ENCODE peak calls at places on chromosomes 13 and 19, in five cellular contexts. One of them, this sample, is unnamed.
A peak's percentile ranks its signal among the peaks of the same experiment; 100 is the strongest.

GRCh38 chr19:47813304-47813994 is 8.3 kb upstream of the CRX start:
- DNase-seq in mucosa of descending colon: peak; percentile 73
- DNase-seq in Caco-2: peak; percentile 92
- DNase-seq in BE2C: peak; percentile 88
- DNase-seq in tibial nerve: peak; percentile 69
- DNase-seq in this sample: peak; percentile 95

GRCh38 chr19:12665281-12665573 is 1.3 kb downstream of the MAN2B1 start:
- DNase-seq in Caco-2: no peak
- DNase-seq in tibial nerve: no peak
- DNase-seq in mucosa of descending colon: peak; percentile 81
- DNase-seq in BE2C: no peak
- DNase-seq in this sample: no peak

GRCh38 chr19:49447485-49448431 is 3.9 kb downstream of the PIH1D1 start:
- DNase-seq in BE2C: peak; percentile 79
- DNase-seq in Caco-2: no peak
- DNase-seq in tibial nerve: no peak
- DNase-seq in mucosa of descending colon: no peak
- DNase-seq in this sample: peak; percentile 93

GRCh38 chr13:96796234-96796633 is 198.0 kb downstream of the OXGR1 start:
- DNase-seq in mucosa of descending colon: no peak
- DNase-seq in BE2C: no peak
- DNase-seq in tibial nerve: no peak
- DNase-seq in Caco-2: no peak
- DNase-seq in this sample: no peak

GRCh38 chr19:20661150-20661819 is at the start of gene ZNF626:
- DNase-seq in BE2C: peak; percentile 97
- DNase-seq in mucosa of descending colon: peak; percentile 85
- DNase-seq in tibial nerve: peak; percentile 100
- DNase-seq in Caco-2: no peak
- DNase-seq in this sample: peak; percentile 91

GRCh38 chr13:47039106-47039505 is 142.3 kb upstream of the HTR2A start:
- DNase-seq in Caco-2: no peak
- DNase-seq in tibial nerve: no peak
- DNase-seq in mucosa of descending colon: no peak
- DNase-seq in BE2C: no peak
- DNase-seq in this sample: no peak

GRCh38 chr19:31974290-31974689 is 371.1 kb upstream of the ZNF507 start:
- DNase-seq in mucosa of descending colon: no peak
- DNase-seq in Caco-2: no peak
- DNase-seq in BE2C: no peak
- DNase-seq in tibial nerve: no peak
- DNase-seq in this sample: no peak

GRCh38 chr13:95784161-95784880 is 107.4 kb downstream of the DNAJC3 start:
- DNase-seq in tibial nerve: no peak
- DNase-seq in Caco-2: no peak
- DNase-seq in mucosa of descending colon: no peak
- DNase-seq in BE2C: no peak
- DNase-seq in this sample: no peak

GRCh38 chr13:21611385-21611784 is 7.4 kb upstream of the MICU2 start:
- DNase-seq in tibial nerve: no peak
- DNase-seq in BE2C: no peak
- DNase-seq in mucosa of descending colon: no peak
- DNase-seq in Caco-2: no peak
- DNase-seq in this sample: no peak

GRCh38 chr13:51674276-51674675 is 90.0 kb downstream of the WDFY2 start:
- DNase-seq in Caco-2: peak; percentile 65
- DNase-seq in BE2C: no peak
- DNase-seq in tibial nerve: no peak
- DNase-seq in mucosa of descending colon: no peak
- DNase-seq in this sample: no peak

GRCh38 chr19:51366999-51367564 is 894 bp upstream of the ETFB start:
- DNase-seq in BE2C: peak; percentile 39
- DNase-seq in tibial nerve: no peak
- DNase-seq in Caco-2: no peak
- DNase-seq in mucosa of descending colon: peak; percentile 80
- DNase-seq in this sample: no peak

GRCh38 chr13:46211116-46211515 is 612 bp upstream of the LRRC63 start:
- DNase-seq in BE2C: no peak
- DNase-seq in tibial nerve: no peak
- DNase-seq in Caco-2: peak; percentile 17
- DNase-seq in mucosa of descending colon: no peak
- DNase-seq in this sample: peak; percentile 15

GRCh38 chr13:47897411-47898050 is 103.5 kb downstream of the SUCLA2 start:
- DNase-seq in Caco-2: peak; percentile 62
- DNase-seq in mucosa of descending colon: no peak
- DNase-seq in tibial nerve: no peak
- DNase-seq in BE2C: no peak
- DNase-seq in this sample: no peak

GRCh38 chr13:109918179-109918651 is 131.8 kb upstream of the IRS2 start:
- DNase-seq in BE2C: no peak
- DNase-seq in tibial nerve: no peak
- DNase-seq in mucosa of descending colon: no peak
- DNase-seq in Caco-2: no peak
- DNase-seq in this sample: peak; percentile 8

GRCh38 chr13:113793718-113794085 is 34.7 kb downstream of the TMEM255B start:
- DNase-seq in mucosa of descending colon: no peak
- DNase-seq in tibial nerve: no peak
- DNase-seq in Caco-2: no peak
- DNase-seq in BE2C: no peak
- DNase-seq in this sample: peak; percentile 60

GRCh38 chr13:113843063-113843654 is 20.7 kb downstream of the GAS6 start:
- DNase-seq in tibial nerve: no peak
- DNase-seq in mucosa of descending colon: peak; percentile 49
- DNase-seq in BE2C: no peak
- DNase-seq in Caco-2: no peak
- DNase-seq in this sample: no peak

GRCh38 chr19:12933287-12934072 is at the start of gene FARSA:
- DNase-seq in Caco-2: peak; percentile 87
- DNase-seq in tibial nerve: peak; percentile 89
- DNase-seq in BE2C: peak; percentile 95
- DNase-seq in mucosa of descending colon: peak; percentile 95
- DNase-seq in this sample: peak; percentile 96

GRCh38 chr19:21210037-21210621 is 68.3 kb downstream of the ZNF431 start:
- DNase-seq in mucosa of descending colon: no peak
- DNase-seq in Caco-2: peak; percentile 59
- DNase-seq in tibial nerve: no peak
- DNase-seq in BE2C: no peak
- DNase-seq in this sample: no peak

GRCh38 chr19:46265217-46265828 is 31.5 kb upstream of the HIF3A start:
- DNase-seq in tibial nerve: peak; percentile 51
- DNase-seq in mucosa of descending colon: no peak
- DNase-seq in Caco-2: peak; percentile 89
- DNase-seq in BE2C: peak; percentile 72
- DNase-seq in this sample: peak; percentile 79

GRCh38 chr19:27858981-27859581 is 1353.9 kb downstream of the UQCRFS1 start:
- DNase-seq in tibial nerve: no peak
- DNase-seq in mucosa of descending colon: no peak
- DNase-seq in BE2C: no peak
- DNase-seq in Caco-2: no peak
- DNase-seq in this sample: no peak

GRCh38 chr19:33689138-33689746 is 67.5 kb downstream of the CHST8 start:
- DNase-seq in Caco-2: no peak
- DNase-seq in tibial nerve: no peak
- DNase-seq in mucosa of descending colon: no peak
- DNase-seq in BE2C: no peak
- DNase-seq in this sample: peak; percentile 32

GRCh38 chr13:27186295-27186694 is 14.7 kb upstream of the USP12 start:
- DNase-seq in mucosa of descending colon: no peak
- DNase-seq in BE2C: no peak
- DNase-seq in Caco-2: no peak
- DNase-seq in tibial nerve: no peak
- DNase-seq in this sample: no peak

GRCh38 chr13:53343345-53343744 is 314.7 kb downstream of the OLFM4 start:
- DNase-seq in tibial nerve: no peak
- DNase-seq in Caco-2: no peak
- DNase-seq in mucosa of descending colon: no peak
- DNase-seq in BE2C: no peak
- DNase-seq in this sample: peak; percentile 52

GRCh38 chr13:79782541-79783216 is 301.7 kb downstream of the NDFIP2 start:
- DNase-seq in tibial nerve: no peak
- DNase-seq in BE2C: no peak
- DNase-seq in Caco-2: peak; percentile 76
- DNase-seq in mucosa of descending colon: peak; percentile 56
- DNase-seq in this sample: peak; percentile 61

GRCh38 chr13:111484129-111484925 is 163.9 kb downstream of the TEX29 start:
- DNase-seq in BE2C: no peak
- DNase-seq in tibial nerve: no peak
- DNase-seq in Caco-2: no peak
- DNase-seq in mucosa of descending colon: no peak
- DNase-seq in this sample: no peak

GRCh38 chr19:4288091-4288777 is 9.2 kb downstream of the SHD start:
- DNase-seq in BE2C: no peak
- DNase-seq in Caco-2: no peak
- DNase-seq in mucosa of descending colon: no peak
- DNase-seq in tibial nerve: no peak
- DNase-seq in this sample: peak; percentile 61

GRCh38 chr19:45814851-45815481 is at the start of gene RSPH6A:
- DNase-seq in tibial nerve: no peak
- DNase-seq in BE2C: peak; percentile 16
- DNase-seq in Caco-2: no peak
- DNase-seq in mucosa of descending colon: no peak
- DNase-seq in this sample: peak; percentile 85

GRCh38 chr19:31096047-31096446 is 253.2 kb downstream of the TSHZ3 start:
- DNase-seq in tibial nerve: no peak
- DNase-seq in Caco-2: no peak
- DNase-seq in BE2C: no peak
- DNase-seq in mucosa of descending colon: no peak
- DNase-seq in this sample: peak; percentile 47

DNA sequence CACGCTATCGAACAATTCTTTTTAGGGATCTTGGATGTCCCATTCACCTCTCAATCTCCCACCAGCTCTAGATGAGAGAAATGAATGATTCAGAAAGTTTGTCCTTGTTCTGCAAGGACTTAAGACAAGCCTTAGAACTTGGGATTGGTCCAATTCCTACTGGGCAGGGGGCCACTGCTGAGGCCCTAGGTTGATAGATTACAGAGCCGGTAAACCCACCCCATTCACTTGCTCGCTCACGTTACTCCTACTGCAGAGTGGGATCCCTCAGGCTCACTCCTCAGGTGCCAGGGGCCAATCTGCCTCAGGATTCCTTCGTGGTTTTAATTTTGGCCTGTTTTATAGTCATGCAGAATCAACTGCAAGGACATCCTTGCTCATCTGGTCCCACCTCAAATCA is 59.0 kb downstream of the SERP2 start:
- DNase-seq in mucosa of descending colon: no peak
- DNase-seq in Caco-2: no peak
- DNase-seq in BE2C: no peak
- DNase-seq in tibial nerve: no peak
- DNase-seq in this sample: no peak
- H3K4me3 ChIP-seq in mucosa of descending colon: no peak overlapping the region
- H3K4me3 ChIP-seq in Caco-2: no peak overlapping the region
- H3K4me3 ChIP-seq in BE2C: no peak overlapping the region
- H3K4me3 ChIP-seq in tibial nerve: peak overlapping the region; percentile 65
- H3K4me3 ChIP-seq in this sample: no peak overlapping the region

GRCh38 chr19:2556221-2557092 is 80.5 kb downstream of the GADD45B start:
- DNase-seq in mucosa of descending colon: peak; percentile 45
- DNase-seq in BE2C: no peak
- DNase-seq in tibial nerve: no peak
- DNase-seq in Caco-2: no peak
- DNase-seq in this sample: peak; percentile 50
- H3K36me3 ChIP-seq in mucosa of descending colon: no peaks in the 10 kb centered on the region
- H3K36me3 ChIP-seq in BE2C: no peaks in the 10 kb centered on the region
- H3K36me3 ChIP-seq in tibial nerve: no peaks in the 10 kb centered on the region
- H3K36me3 ChIP-seq in Caco-2: no peaks in the 10 kb centered on the region
- H3K36me3 ChIP-seq in this sample: no peaks in the 10 kb centered on the region

GRCh38 chr19:1908364-1908678 is 3.1 kb downstream of the ADAT3 start:
- DNase-seq in BE2C: no peak
- DNase-seq in tibial nerve: no peak
- DNase-seq in mucosa of descending colon: no peak
- DNase-seq in Caco-2: no peak
- DNase-seq in this sample: no peak

GRCh38 chr19:1906985-1907562 is 1.9 kb downstream of the ADAT3 start:
- DNase-seq in BE2C: no peak
- DNase-seq in Caco-2: no peak
- DNase-seq in tibial nerve: no peak
- DNase-seq in mucosa of descending colon: no peak
- DNase-seq in this sample: no peak

GRCh38 chr19:1905863-1906375 is 720 bp downstream of the ADAT3 start:
- DNase-seq in tibial nerve: no peak
- DNase-seq in BE2C: no peak
- DNase-seq in mucosa of descending colon: no peak
- DNase-seq in Caco-2: no peak
- DNase-seq in this sample: no peak

GRCh38 chr19:1910169-1910568 is 5.0 kb downstream of the ADAT3 start:
- DNase-seq in Caco-2: no peak
- DNase-seq in BE2C: peak; percentile 87
- DNase-seq in mucosa of descending colon: no peak
- DNase-seq in tibial nerve: no peak
- DNase-seq in this sample: no peak

GRCh38 chr19:1907563-1908363 is 2.6 kb downstream of the ADAT3 start:
- DNase-seq in tibial nerve: no peak
- DNase-seq in mucosa of descending colon: peak; percentile 88
- DNase-seq in Caco-2: peak; percentile 56
- DNase-seq in BE2C: no peak
- DNase-seq in this sample: no peak
- H3K4me3 ChIP-seq in tibial nerve: no peak overlapping the region
- H3K4me3 ChIP-seq in mucosa of descending colon: no peak overlapping the region
- H3K4me3 ChIP-seq in Caco-2: no peak overlapping the region
- H3K4me3 ChIP-seq in BE2C: no peak overlapping the region
- H3K4me3 ChIP-seq in this sample: no peak overlapping the region

GRCh38 chr13:99385161-99385560 is 78.0 kb upstream of the GPR183 start:
- DNase-seq in tibial nerve: no peak
- DNase-seq in BE2C: no peak
- DNase-seq in Caco-2: no peak
- DNase-seq in mucosa of descending colon: no peak
- DNase-seq in this sample: no peak

GRCh38 chr13:99382428-99383133 is 75.4 kb upstream of the GPR183 start:
- DNase-seq in Caco-2: no peak
- DNase-seq in BE2C: no peak
- DNase-seq in tibial nerve: no peak
- DNase-seq in mucosa of descending colon: peak; percentile 71
- DNase-seq in this sample: no peak

GRCh38 chr13:99383946-99384345 is 76.7 kb upstream of the GPR183 start:
- DNase-seq in tibial nerve: no peak
- DNase-seq in BE2C: no peak
- DNase-seq in mucosa of descending colon: no peak
- DNase-seq in Caco-2: no peak
- DNase-seq in this sample: no peak

GRCh38 chr13:99384468-99384867 is 77.3 kb upstream of the GPR183 start:
- DNase-seq in tibial nerve: no peak
- DNase-seq in mucosa of descending colon: no peak
- DNase-seq in BE2C: no peak
- DNase-seq in Caco-2: no peak
- DNase-seq in this sample: no peak

DNA sequence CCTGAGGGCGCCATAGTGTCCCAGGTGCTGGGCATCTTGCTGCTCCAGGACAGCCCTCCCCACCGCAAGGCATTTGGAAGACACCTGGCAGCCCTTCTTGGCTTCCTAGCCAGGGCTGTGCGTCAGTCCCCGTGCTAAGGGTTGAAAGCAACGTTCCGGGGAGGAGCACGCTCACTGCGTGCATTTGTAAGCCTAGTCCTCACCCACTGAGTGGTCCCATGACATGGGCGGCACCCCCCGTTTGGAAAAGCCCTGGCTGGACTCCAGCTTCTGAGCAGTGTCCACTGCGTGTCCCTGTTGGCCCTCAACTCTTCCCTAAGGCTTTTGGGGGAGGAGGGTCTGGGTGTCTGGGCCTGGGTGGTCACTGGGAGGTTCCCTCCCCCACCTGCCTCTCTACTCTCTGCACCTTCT is 76.3 kb upstream of the GPR183 start:
- DNase-seq in BE2C: no peak
- DNase-seq in Caco-2: no peak
- DNase-seq in mucosa of descending colon: no peak
- DNase-seq in tibial nerve: no peak
- DNase-seq in this sample: no peak
- H3K36me3 ChIP-seq in BE2C: peaks cover 8% of the 10 kb centered on the region
- H3K36me3 ChIP-seq in Caco-2: no peaks in the 10 kb centered on the region
- H3K36me3 ChIP-seq in mucosa of descending colon: no peaks in the 10 kb centered on the region
- H3K36me3 ChIP-seq in tibial nerve: no peaks in the 10 kb centered on the region
- H3K36me3 ChIP-seq in this sample: peaks cover 4% of the 10 kb centered on the region

This sample was measured in H7.